ENCODE peak calls at places on chromosomes 1 and 21, in eight cellular contexts. W is AG10803, D is H4, U is AG20443, S is GM18507, G is fibroblast of lung, E is colonic mucosa, J is IMR-90. K is an unnamed sample.

GRCh38 chr1:23422955-23423354 is 1.6 kb downstream of the TCEA3 start:
- DNase-seq in S (no peak), U (no peak), E (no peak), J (no peak), G (no peak), W (peak; percentile 6), D (no peak), K (no peak)

GRCh38 chr1:210372491-210372890 is 43.8 kb downstream of the HHAT start:
- DNase-seq in W (no peak), G (no peak), J (no peak), D (no peak), E (no peak), S (no peak), U (no peak), K (no peak)

GRCh38 chr1:41776896-41777431 is 141.8 kb downstream of the HIVEP3 start:
- DNase-seq in D (no peak), G (no peak), J (no peak), E (no peak), W (no peak), S (no peak), U (no peak), K (no peak)

GRCh38 chr1:102434421-102434820 is 437.7 kb upstream of the OLFM3 start:
- DNase-seq in S (no peak), W (no peak), E (no peak), D (peak; percentile 7), U (no peak), J (no peak), G (no peak), K (peak; percentile 11)

GRCh38 chr1:2612591-2613365 is 20.0 kb downstream of the MMEL1 start:
- DNase-seq in U (no peak), G (no peak), D (no peak), E (no peak), J (no peak), S (no peak), W (no peak), K (no peak)

GRCh38 chr1:77413541-77414335 is 131.9 kb downstream of the AK5 start:
- DNase-seq in W (no peak), J (no peak), G (no peak), U (no peak), S (no peak), E (no peak), D (no peak), K (no peak)

GRCh38 chr1:46810596-46810995 is 11.8 kb downstream of the CYP4B1 start:
- DNase-seq in J (no peak), E (no peak), D (no peak), W (no peak), U (no peak), G (no peak), S (no peak), K (no peak)

GRCh38 chr1:113551728-113552127 is 161.4 kb downstream of the MAGI3 start:
- DNase-seq in J (no peak), G (no peak), W (no peak), D (no peak), S (no peak), E (no peak), U (no peak), K (no peak)

GRCh38 chr1:44049839-44050238 is 18.6 kb upstream of the SLC6A9 start:
- DNase-seq in U (peak; percentile 78), E (no peak), J (peak; percentile 97), S (no peak), D (no peak), G (peak; percentile 96), W (peak; percentile 93), K (no peak)

GRCh38 chr1:192610114-192610958 is 25.6 kb upstream of the RGS13 start:
- DNase-seq in J (peak; percentile 45), D (no peak), E (no peak), S (no peak), G (peak; percentile 23), U (peak; percentile 32), W (peak; percentile 37), K (peak; percentile 29)

GRCh38 chr21:29342394-29342957 is 43.8 kb downstream of the BACH1 start:
- DNase-seq in E (no peak), D (peak; percentile 59), U (peak; percentile 85), J (peak; percentile 99), W (peak; percentile 92), S (peak; percentile 8), G (peak; percentile 99), K (peak; percentile 11)

GRCh38 chr1:246793331-246793890 is 69.2 kb downstream of the SCCPDH start:
- DNase-seq in S (no peak), E (no peak), G (no peak), W (no peak), J (no peak), U (no peak), D (no peak), K (no peak)

GRCh38 chr1:234722904-234723588 is 113.1 kb upstream of the IRF2BP2 start:
- DNase-seq in W (peak; percentile 95), S (no peak), U (peak; percentile 79), G (peak; percentile 95), D (peak; percentile 72), E (peak; percentile 65), J (peak; percentile 87), K (peak; percentile 65)

GRCh38 chr1:116767782-116768382 is 13.7 kb downstream of the CD2 start:
- DNase-seq in G (no peak), W (no peak), D (no peak), S (no peak), U (no peak), E (no peak), J (no peak), K (no peak)

GRCh38 chr1:8914471-8914870 is 31.2 kb upstream of the CA6 start:
- DNase-seq in J (no peak), D (no peak), W (no peak), G (no peak), S (no peak), E (no peak), U (no peak), K (no peak)

GRCh38 chr1:23558140-23558871 is 995 bp downstream of the ID3 start:
- DNase-seq in J (peak; percentile 48), D (peak; percentile 63), U (no peak), S (no peak), E (peak; percentile 86), W (peak; percentile 45), G (peak; percentile 61), K (no peak)

GRCh38 chr21:45827881-45828579 is 153.5 kb upstream of the COL6A1 start:
- DNase-seq in D (no peak), U (no peak), J (no peak), E (no peak), G (no peak), W (no peak), S (no peak), K (no peak)

GRCh38 chr1:4150262-4150661 is 250.2 kb upstream of the C1orf174 start:
- DNase-seq in U (no peak), E (no peak), S (no peak), G (no peak), W (no peak), J (no peak), D (no peak), K (no peak)

GRCh38 chr1:118995312-118996016 is 7.3 kb upstream of the TBX15 start:
- DNase-seq in U (no peak), W (no peak), G (no peak), S (no peak), E (no peak), J (no peak), D (no peak), K (no peak)